ENCODE peak calls at places on chromosomes 2 and 18, in six cellular contexts. H is HCT116, J is K562, C is H1, U is HepG2, V is GM12878. Y is an unnamed sample. For H3K36me3, the result is how much of the 10 kb centered on the place peaks cover.

GRCh38 chr2:240952496-240953246 is 45.7 kb upstream of the SNED1 start:
- DNase-seq in H (no peak), J (no peak), C (no peak), U (no peak), V (no peak), Y (no peak)

GRCh38 chr18:75638223-75638596 is 210.7 kb upstream of the SMIM21 start:
- DNase-seq in H (no peak), J (no peak), C (no peak), U (no peak), V (no peak), Y (no peak)

GRCh38 chr18:49844903-49845302 is 31.6 kb upstream of the ACAA2 start:
- DNase-seq in H (no peak), J (no peak), C (no peak), U (no peak), V (no peak), Y (no peak)

GRCh38 chr2:223601932-223602676 is at the start of gene SCG2:
- DNase-seq in H (peak), J (peak), C (peak), U (peak), V (no peak), Y (peak)

GRCh38 chr2:37375721-37376399 is 31.4 kb downstream of the QPCT start:
- DNase-seq in H (no peak), J (no peak), C (no peak), U (no peak), V (no peak), Y (no peak)

GRCh38 chr18:42045346-42045745 is 90.3 kb downstream of the PIK3C3 start:
- DNase-seq in H (no peak), J (no peak), C (no peak), U (peak), V (no peak), Y (no peak)

GRCh38 chr2:166610180-166610919 is 116.3 kb upstream of the SCN7A start:
- DNase-seq in H (no peak), J (no peak), C (no peak), U (no peak), V (no peak), Y (no peak)

GRCh38 chr18:76429262-76430126 is 65.5 kb downstream of the ZNF516 start:
- DNase-seq in H (no peak), J (no peak), C (no peak), U (no peak), V (no peak), Y (no peak)

GRCh38 chr2:182446087-182446486 is 19.3 kb upstream of the PDE1A start:
- DNase-seq in H (no peak), J (no peak), C (no peak), U (no peak), V (no peak), Y (no peak)

GRCh38 chr2:109066501-109066900 is 62.5 kb upstream of the SH3RF3 start:
- DNase-seq in H (no peak), J (no peak), C (no peak), U (no peak), V (no peak), Y (no peak)

GRCh38 chr2:65300772-65301711 is 73.4 kb downstream of the ACTR2 start:
- DNase-seq in H (no peak), J (no peak), C (peak), U (peak), V (peak), Y (peak)

GRCh38 chr18:63161032-63161727 is 158.4 kb downstream of the BCL2 start:
- DNase-seq in H (no peak), J (no peak), C (no peak), U (no peak), V (peak), Y (no peak)

GRCh38 chr2:137910641-137911040 is 53.6 kb upstream of the HNMT start:
- DNase-seq in H (peak), J (peak), C (no peak), U (peak), V (no peak), Y (no peak)

GRCh38 chr2:207202645-207203044 is 36.9 kb upstream of the KLF7 start:
- DNase-seq in H (peak), J (peak), C (no peak), U (peak), V (no peak), Y (peak)

GRCh38 chr2:188596054-188596453 is 304.4 kb downstream of the GULP1 start:
- DNase-seq in H (no peak), J (no peak), C (no peak), U (no peak), V (no peak), Y (no peak)

GRCh38 chr2:104849618-104850097 is 4.3 kb upstream of the POU3F3 start:
- DNase-seq in H (peak), J (peak), C (no peak), U (peak), V (no peak), Y (no peak)

GRCh38 chr2:143347303-143347702 is 218.1 kb downstream of the ARHGAP15 start:
- DNase-seq in H (no peak), J (no peak), C (no peak), U (no peak), V (no peak), Y (no peak)

GRCh38 chr2:104872866-104873688 is 19.2 kb downstream of the POU3F3 start:
- DNase-seq in H (peak), J (peak), C (no peak), U (peak), V (no peak), Y (no peak)

GRCh38 chr2:202750778-202751427 is 116.1 kb downstream of the FAM117B start:
- DNase-seq in H (no peak), J (no peak), C (no peak), U (no peak), V (no peak), Y (no peak)

GRCh38 chr2:201235865-201236811 is 24.2 kb upstream of the CASP8 start:
- DNase-seq in H (no peak), J (peak), C (no peak), U (peak), V (no peak), Y (peak)

GRCh38 chr2:133253793-133254192 is 314.5 kb downstream of the NCKAP5 start:
- DNase-seq in H (no peak), J (no peak), C (no peak), U (no peak), V (no peak), Y (no peak)

GRCh38 chr2:234003972-234004617 is 46.4 kb upstream of the SPP2 start:
- DNase-seq in H (peak), J (peak), C (no peak), U (no peak), V (no peak), Y (no peak)

GRCh38 chr18:23563377-23564043 is 22.8 kb downstream of the NPC1 start:
- DNase-seq in H (no peak), J (no peak), C (no peak), U (no peak), V (no peak), Y (no peak)

GRCh38 chr18:24552218-24552617 is 91.8 kb downstream of the HRH4 start:
- DNase-seq in H (no peak), J (no peak), C (no peak), U (no peak), V (no peak), Y (no peak)

GRCh38 chr2:949894-950626 is 589 bp upstream of the SNTG2 start:
- DNase-seq in H (no peak), J (no peak), C (no peak), U (no peak), V (no peak), Y (no peak)

GRCh38 chr2:133988316-133988891 is 265.5 kb upstream of the MGAT5 start:
- DNase-seq in H (no peak), J (peak), C (no peak), U (no peak), V (no peak), Y (no peak)

GRCh38 chr2:215870088-215870490 is 143.3 kb downstream of the MREG start:
- DNase-seq in H (peak), J (peak), C (no peak), U (no peak), V (no peak), Y (no peak)

GRCh38 chr2:235495373-235496238 is 1.8 kb downstream of the AGAP1 start:
- DNase-seq in H (no peak), J (no peak), C (no peak), U (no peak), V (no peak), Y (no peak)

GRCh38 chr18:55356815-55357214 is 231.2 kb downstream of the TCF4 start:
- DNase-seq in H (no peak), J (no peak), C (no peak), U (no peak), V (no peak), Y (no peak)

GRCh38 chr2:71555798-71556454 is 102.6 kb downstream of the DYSF start:
- DNase-seq in H (no peak), J (no peak), C (no peak), U (peak), V (no peak), Y (no peak)

GRCh38 chr2:129702773-129703172 is 276.7 kb upstream of the RAB6C start:
- DNase-seq in H (no peak), J (no peak), C (no peak), U (no peak), V (no peak), Y (no peak)

GRCh38 chr2:220275454-220275853 is 648.0 kb downstream of the SLC4A3 start:
- DNase-seq in H (no peak), J (no peak), C (no peak), U (no peak), V (no peak), Y (no peak)

GRCh38 chr2:240835528-240835927 is 15.5 kb upstream of the KIF1A start:
- DNase-seq in H (no peak), J (no peak), C (no peak), U (no peak), V (no peak), Y (no peak)

GRCh38 chr2:23651187-23651983 is 266.4 kb downstream of the KLHL29 start:
- DNase-seq in H (no peak), J (no peak), C (no peak), U (peak), V (no peak), Y (no peak)

GRCh38 chr18:44548291-44549221 is 132.1 kb upstream of the SETBP1 start:
- DNase-seq in H (no peak), J (no peak), C (no peak), U (no peak), V (no peak), Y (no peak)

GRCh38 chr18:10264260-10264659 is 190.2 kb upstream of the APCDD1 start:
- DNase-seq in H (no peak), J (no peak), C (no peak), U (no peak), V (no peak), Y (no peak)

GRCh38 chr2:223306371-223306770 is 254.4 kb downstream of the KCNE4 start:
- DNase-seq in H (peak), J (peak), C (peak), U (peak), V (no peak), Y (peak)

GRCh38 chr2:190979906-190980629 is 33.9 kb downstream of the STAT1 start:
- DNase-seq in H (no peak), J (no peak), C (no peak), U (no peak), V (no peak), Y (no peak)

GRCh38 chr2:18834341-18834740 is 245.0 kb upstream of the NT5C1B start:
- DNase-seq in H (no peak), J (no peak), C (no peak), U (no peak), V (no peak), Y (no peak)

GRCh38 chr2:113703404-113704299 is 52.8 kb downstream of the SLC35F5 start:
- DNase-seq in H (no peak), J (no peak), C (no peak), U (no peak), V (no peak), Y (no peak)

GRCh38 chr2:156437876-156438410 is 1.8 kb downstream of the GPD2 start:
- DNase-seq in H (no peak), J (no peak), C (no peak), U (no peak), V (no peak), Y (no peak)
- TF ChIP-seq ZNF274 in H (no peak), J (no peak), C (no peak), U (no peak), V (no peak), Y (no peak)

DNA sequence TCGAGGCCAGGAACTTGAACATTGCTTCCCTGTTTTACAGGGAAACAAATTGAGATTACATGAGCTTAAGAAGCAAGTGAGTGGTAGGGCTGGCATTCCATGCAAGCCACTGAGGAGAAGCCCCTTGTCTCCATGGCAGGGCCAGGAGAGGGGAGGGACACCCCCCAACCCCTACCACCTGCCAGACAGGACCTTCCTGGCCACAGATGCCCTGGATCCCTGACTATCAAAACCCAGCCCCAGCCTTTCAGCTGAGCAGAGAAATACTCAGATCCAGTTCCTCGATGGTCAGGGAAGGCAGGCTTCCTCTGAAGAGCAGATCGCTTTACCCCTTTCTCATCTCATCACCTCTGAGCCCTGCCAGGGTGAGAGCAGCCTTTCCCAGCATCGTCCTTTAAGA is 53.8 kb upstream of the ALPP start:
- DNase-seq in H (no peak), J (no peak), C (no peak), U (no peak), V (no peak), Y (no peak)
- H3K9ac ChIP-seq in H (no peak), J (no peak), C (no peak), U (no peak), V (no peak), Y (no peak)

GRCh38 chr18:79510046-79510685 is 114.4 kb downstream of the NFATC1 start:
- DNase-seq in H (no peak), J (no peak), C (no peak), U (no peak), V (no peak), Y (no peak)

GRCh38 chr18:79511271-79511670 is 115.5 kb downstream of the NFATC1 start:
- DNase-seq in H (no peak), J (no peak), C (no peak), U (no peak), V (no peak), Y (no peak)

GRCh38 chr18:79512461-79513380 is 117.0 kb downstream of the NFATC1 start:
- DNase-seq in H (no peak), J (no peak), C (no peak), U (no peak), V (no peak), Y (no peak)

GRCh38 chr18:79510731-79511141 is 115.0 kb downstream of the NFATC1 start:
- DNase-seq in H (no peak), J (no peak), C (no peak), U (no peak), V (no peak), Y (no peak)

DNA sequence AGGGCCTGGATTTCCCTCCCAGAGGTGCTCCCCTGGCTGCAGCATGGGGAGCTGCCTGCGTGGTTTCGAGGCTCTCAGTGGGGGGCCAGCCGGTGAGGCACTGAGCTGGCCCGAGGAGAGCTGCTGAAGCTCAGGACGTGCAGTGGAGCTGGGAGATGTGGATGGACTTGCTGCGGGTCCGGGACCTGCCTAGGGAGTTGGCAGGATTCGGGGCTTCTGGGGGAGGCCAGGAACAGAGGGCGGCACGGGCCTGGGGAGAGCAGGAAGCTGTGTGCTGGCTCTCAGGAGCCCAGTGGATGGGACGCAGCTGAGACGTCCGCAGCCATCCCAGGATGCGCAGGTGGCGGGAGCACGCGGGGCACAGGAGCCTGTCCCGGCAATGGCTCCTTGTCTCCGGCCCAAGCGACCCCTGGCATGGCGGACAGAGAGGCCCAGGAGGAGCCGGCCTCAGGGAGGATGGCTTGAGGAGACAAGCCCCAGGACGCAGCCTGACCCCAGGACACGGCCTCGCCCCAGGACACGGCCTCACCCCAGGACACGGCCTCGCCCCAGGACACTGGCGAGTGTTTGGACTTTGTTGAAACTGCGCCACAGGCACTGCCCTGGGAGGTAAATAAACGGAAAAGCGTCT is 116.1 kb downstream of the NFATC1 start:
- DNase-seq in H (no peak), J (no peak), C (no peak), U (no peak), V (no peak), Y (no peak)
- H3K36me3 ChIP-seq in H (under half), J (under half), C (under half), U (under half), V (under half), Y (under half)

DNA sequence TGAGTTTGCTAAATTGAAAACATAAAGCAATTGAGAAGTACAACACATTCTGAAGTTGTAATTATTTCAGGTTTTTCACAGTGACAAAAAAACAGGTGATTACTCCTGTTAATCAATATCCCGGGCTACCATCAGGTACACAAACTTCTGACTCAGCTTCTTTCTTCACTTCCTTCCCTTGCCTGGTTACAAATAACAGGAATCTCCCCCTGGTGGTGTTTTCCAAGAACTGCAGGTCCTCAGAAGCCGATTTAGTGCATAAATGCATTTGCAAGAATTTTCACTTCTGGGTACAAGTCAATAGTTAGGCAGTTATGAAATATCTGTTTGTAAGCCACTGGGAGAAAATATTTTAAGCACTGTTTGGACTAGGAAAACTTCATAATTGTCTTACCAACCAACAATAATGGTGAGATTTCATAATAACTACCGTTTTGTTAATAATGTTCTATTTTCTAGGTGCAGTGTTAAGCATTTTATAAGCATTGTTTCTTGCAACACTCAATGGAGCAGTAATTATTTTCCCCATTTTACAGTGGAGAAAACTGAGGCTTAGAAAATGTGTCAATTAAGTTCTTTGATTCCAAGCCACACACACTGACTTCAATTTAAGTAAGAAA is 12.4 kb upstream of the GMCL1 start:
- DNase-seq in H (peak), J (peak), C (peak), U (peak), V (peak), Y (peak)
- TF ChIP-seq ZNF274 in H (no peak), J (no peak), C (no peak), U (no peak), V (no peak), Y (no peak)

GRCh38 chr2:211204456-211204855 is 648.1 kb downstream of the CPS1 start:
- DNase-seq in H (no peak), J (no peak), C (no peak), U (no peak), V (no peak), Y (no peak)
- H3K9ac ChIP-seq in H (no peak), J (no peak), C (no peak), U (no peak), V (no peak), Y (no peak)

GRCh38 chr2:3405876-3406275 is 26.4 kb downstream of the TRAPPC12 start:
- DNase-seq in H (no peak), J (no peak), C (no peak), U (no peak), V (no peak), Y (no peak)
- H3K36me3 ChIP-seq in H (under half), J (half or more), C (under half), U (half or more), V (under half), Y (under half)

GRCh38 chr2:206127656-206128055 is 31.6 kb downstream of the NDUFS1 start:
- DNase-seq in H (no peak), J (no peak), C (no peak), U (peak), V (no peak), Y (no peak)
- TF ChIP-seq ZNF274 in H (no peak), J (no peak), C (no peak), U (no peak), V (no peak), Y (no peak)

Y was measured in NT2/D1.